ENCODE peak calls at places on chromosomes 2 and 18, in six cellular contexts. L, U, B, H, E and I are unnamed samples.

GRCh38 chr18:50158866-50159653 is 35.9 kb downstream of the MYO5B start:
- DNase-seq in L (no peak), U (no peak), B (no peak), H (no peak), E (no peak), I (no peak)

GRCh38 chr18:46207985-46208384 is 103.8 kb downstream of the HAUS1 start:
- DNase-seq in L (no peak), U (no peak), B (no peak), H (no peak), E (no peak), I (no peak)

GRCh38 chr2:27378096-27378808 is 2.3 kb downstream of the ZNF513 start:
- DNase-seq in L (no peak), U (peak), B (no peak), H (no peak), E (no peak), I (no peak)

GRCh38 chr18:70293166-70293565 is 4.3 kb downstream of the SOCS6 start:
- DNase-seq in L (no peak), U (no peak), B (no peak), H (no peak), E (no peak), I (no peak)

GRCh38 chr2:37026050-37026449 is 58.1 kb downstream of the HEATR5B start:
- DNase-seq in L (peak), U (no peak), B (peak), H (no peak), E (no peak), I (no peak)

GRCh38 chr2:152405206-152406118 is 70.5 kb downstream of the FMNL2 start:
- DNase-seq in L (no peak), U (no peak), B (no peak), H (no peak), E (no peak), I (no peak)

GRCh38 chr2:227939271-227940027 is 68.0 kb downstream of the DAW1 start:
- DNase-seq in L (peak), U (peak), B (peak), H (peak), E (peak), I (peak)

GRCh38 chr18:7568426-7568825 is 1.3 kb downstream of the PTPRM start:
- DNase-seq in L (no peak), U (peak), B (no peak), H (no peak), E (peak), I (no peak)

GRCh38 chr2:47313141-47313691 is 89.7 kb upstream of the MSH2 start:
- DNase-seq in L (no peak), U (no peak), B (no peak), H (peak), E (no peak), I (no peak)

GRCh38 chr2:167769020-167769419 is 478.4 kb downstream of the STK39 start:
- DNase-seq in L (no peak), U (no peak), B (no peak), H (no peak), E (no peak), I (no peak)

GRCh38 chr2:99910903-99911302 is 231.5 kb downstream of the AFF3 start:
- DNase-seq in L (no peak), U (no peak), B (no peak), H (no peak), E (no peak), I (no peak)

GRCh38 chr2:174606336-174606735 is 8.7 kb upstream of the WIPF1 start:
- DNase-seq in L (no peak), U (peak), B (no peak), H (no peak), E (no peak), I (no peak)

GRCh38 chr2:657766-658165 is 19.4 kb downstream of the TMEM18 start:
- DNase-seq in L (no peak), U (no peak), B (no peak), H (no peak), E (no peak), I (no peak)

GRCh38 chr2:140565756-140566155 is 1565.1 kb downstream of the LRP1B start:
- DNase-seq in L (no peak), U (no peak), B (no peak), H (no peak), E (no peak), I (no peak)

GRCh38 chr2:130754811-130755210 is 529 bp upstream of the AMER3 start:
- DNase-seq in L (no peak), U (no peak), B (no peak), H (no peak), E (no peak), I (no peak)

GRCh38 chr2:105785095-105785847 is 40.6 kb downstream of the NCK2 start:
- DNase-seq in L (no peak), U (no peak), B (no peak), H (no peak), E (no peak), I (no peak)

GRCh38 chr2:16625201-16625729 is 40.4 kb downstream of the CYRIA start:
- DNase-seq in L (peak), U (no peak), B (peak), H (no peak), E (no peak), I (no peak)

GRCh38 chr18:34976534-34976898 is 64.7 kb upstream of the MAPRE2 start:
- DNase-seq in L (no peak), U (no peak), B (peak), H (no peak), E (no peak), I (no peak)

GRCh38 chr2:120104002-120104467 is 91.2 kb downstream of the EPB41L5 start:
- DNase-seq in L (no peak), U (peak), B (no peak), H (no peak), E (no peak), I (no peak)

GRCh38 chr2:190970872-190971506 is 43.0 kb downstream of the STAT1 start:
- DNase-seq in L (peak), U (no peak), B (peak), H (no peak), E (no peak), I (no peak)

GRCh38 chr2:98572211-98572610 is 36.1 kb downstream of the COA5 start:
- DNase-seq in L (no peak), U (no peak), B (no peak), H (no peak), E (no peak), I (no peak)

GRCh38 chr2:8252997-8253694 is 428.7 kb upstream of the ID2 start:
- DNase-seq in L (no peak), U (no peak), B (no peak), H (peak), E (no peak), I (no peak)

GRCh38 chr2:233137040-233137439 is 76.9 kb downstream of the INPP5D start:
- DNase-seq in L (no peak), U (no peak), B (no peak), H (no peak), E (no peak), I (no peak)

GRCh38 chr2:30948857-30949256 is 141.6 kb upstream of the CAPN13 start:
- DNase-seq in L (no peak), U (no peak), B (no peak), H (no peak), E (no peak), I (no peak)

GRCh38 chr2:182642328-182642727 is 73.7 kb upstream of the DNAJC10 start:
- DNase-seq in L (peak), U (peak), B (peak), H (peak), E (no peak), I (no peak)

GRCh38 chr2:211281430-211282073 is 725.2 kb downstream of the CPS1 start:
- DNase-seq in L (no peak), U (no peak), B (no peak), H (no peak), E (no peak), I (no peak)

GRCh38 chr2:231803739-231804138 is 17.5 kb downstream of the COPS7B start:
- DNase-seq in L (no peak), U (no peak), B (no peak), H (no peak), E (no peak), I (no peak)

GRCh38 chr2:26941486-26941885 is 29.0 kb upstream of the MAPRE3 start:
- DNase-seq in L (no peak), U (no peak), B (no peak), H (no peak), E (no peak), I (no peak)

GRCh38 chr2:191366199-191366598 is 121.0 kb downstream of the MYO1B start:
- DNase-seq in L (no peak), U (peak), B (no peak), H (no peak), E (no peak), I (no peak)

GRCh38 chr2:235639387-235639786 is 145.5 kb downstream of the AGAP1 start:
- DNase-seq in L (peak), U (peak), B (no peak), H (no peak), E (peak), I (peak)

GRCh38 chr18:13608791-13609552 is 117.4 kb downstream of the FAM210A start:
- DNase-seq in L (no peak), U (no peak), B (no peak), H (no peak), E (no peak), I (no peak)

GRCh38 chr18:59697236-59697932 is at the start of gene CCBE1:
- DNase-seq in L (no peak), U (peak), B (no peak), H (no peak), E (no peak), I (no peak)

GRCh38 chr2:225122582-225123486 is 80.6 kb upstream of the DOCK10 start:
- DNase-seq in L (peak), U (peak), B (peak), H (peak), E (no peak), I (no peak)

GRCh38 chr2:19574788-19575260 is 216.4 kb upstream of the OSR1 start:
- DNase-seq in L (no peak), U (peak), B (no peak), H (no peak), E (no peak), I (no peak)

GRCh38 chr18:76493213-76494107 is 1.6 kb downstream of the ZNF516 start:
- DNase-seq in L (peak), U (peak), B (peak), H (no peak), E (peak), I (peak)

GRCh38 chr2:234444888-234445287 is 52.0 kb downstream of the ARL4C start:
- DNase-seq in L (no peak), U (peak), B (no peak), H (no peak), E (peak), I (no peak)

GRCh38 chr2:106057206-106057605 is 136.9 kb downstream of the UXS1 start:
- DNase-seq in L (no peak), U (no peak), B (no peak), H (no peak), E (no peak), I (no peak)

GRCh38 chr2:164920430-164920829 is 34.9 kb downstream of the SLC38A11 start:
- DNase-seq in L (peak), U (peak), B (no peak), H (no peak), E (no peak), I (no peak)